ENCODE peak calls at places on chromosomes 3 and 15, in ten cellular contexts. C is stomach, L is H9, G is upper lobe of right lung, X is heart left ventricle, F is left lung, S is right atrium auricular region, Q is left ventricle myocardium inferior, T is IMR-90, P is psoas muscle. I is an unnamed sample.

GRCh38 chr15:88834211-88834812 is 31.1 kb downstream of the ACAN start:
- DNase-seq in C (peak; percentile 37), L (peak; percentile 72), G (no peak), X (peak; percentile 23), F (no peak), S (peak; percentile 71), Q (peak; percentile 40), T (peak; percentile 63), P (peak; percentile 58), I (no peak)

GRCh38 chr15:85646538-85647091 is 148.1 kb downstream of the KLHL25 start:
- DNase-seq in C (no peak), L (no peak), G (no peak), X (no peak), F (no peak), S (no peak), Q (no peak), T (peak; percentile 93), P (no peak), I (no peak)

GRCh38 chr3:140216249-140216648 is 281.3 kb downstream of the CLSTN2 start:
- DNase-seq in C (no peak), L (no peak), G (no peak), X (no peak), F (no peak), S (no peak), Q (no peak), T (no peak), P (no peak), I (no peak)

GRCh38 chr15:71677352-71677751 is 133.0 kb upstream of the NR2E3 start:
- DNase-seq in C (no peak), L (no peak), G (no peak), X (no peak), F (no peak), S (no peak), Q (no peak), T (no peak), P (no peak), I (no peak)

GRCh38 chr15:23055316-23055715 is 15.9 kb upstream of the TUBGCP5 start:
- DNase-seq in C (no peak), L (no peak), G (no peak), X (no peak), F (no peak), S (no peak), Q (no peak), T (no peak), P (no peak), I (no peak)

GRCh38 chr15:36961956-36962355 is 138.4 kb downstream of the MEIS2 start:
- DNase-seq in C (no peak), L (no peak), G (no peak), X (no peak), F (no peak), S (no peak), Q (no peak), T (no peak), P (no peak), I (no peak)

GRCh38 chr3:56389213-56389830 is 78.9 kb downstream of the ERC2 start:
- DNase-seq in C (no peak), L (no peak), G (no peak), X (no peak), F (no peak), S (no peak), Q (no peak), T (no peak), P (no peak), I (no peak)

GRCh38 chr3:27485853-27486252 is 1.7 kb upstream of the SLC4A7 start:
- DNase-seq in C (no peak), L (no peak), G (no peak), X (no peak), F (no peak), S (no peak), Q (no peak), T (no peak), P (no peak), I (no peak)

GRCh38 chr15:67210555-67211168 is 43.8 kb downstream of the AAGAB start:
- DNase-seq in C (no peak), L (no peak), G (no peak), X (no peak), F (no peak), S (no peak), Q (no peak), T (no peak), P (no peak), I (no peak)

DNA sequence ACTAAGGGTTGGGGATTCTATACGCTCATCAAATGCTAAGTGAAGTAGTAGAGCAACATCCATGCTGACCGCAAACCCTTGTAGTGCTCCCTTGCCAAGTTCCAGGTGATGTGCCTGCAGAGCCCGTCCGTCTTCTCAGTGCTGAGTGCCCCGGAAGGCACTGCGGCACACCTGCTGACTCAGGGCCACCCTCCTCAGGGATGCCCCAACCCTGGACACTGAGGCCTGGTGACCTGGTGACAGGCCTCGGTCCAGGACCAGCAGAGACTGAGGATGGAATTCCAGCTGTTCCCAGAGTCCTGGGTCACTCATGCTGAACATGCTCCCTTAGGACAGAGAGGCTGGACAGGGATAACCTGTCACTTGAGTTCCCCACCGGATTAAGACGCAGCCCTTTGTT is 422.5 kb downstream of the OCA2 start:
- DNase-seq in C (no peak), L (no peak), G (no peak), X (no peak), F (no peak), S (no peak), Q (no peak), T (no peak), P (no peak), I (no peak)
- H3K9me3 ChIP-seq in C (no peaks in the 10 kb centered on the region), L (no peaks in the 10 kb centered on the region), G (no peaks in the 10 kb centered on the region), X (no peaks in the 10 kb centered on the region), F (peaks cover 3% of the 10 kb centered on the region), S (no peaks in the 10 kb centered on the region), Q (no peaks in the 10 kb centered on the region), T (peaks cover 41% of the 10 kb centered on the region), P (no peaks in the 10 kb centered on the region), I (no peaks in the 10 kb centered on the region)

GRCh38 chr3:129608087-129608935 is 1.8 kb upstream of the PLXND1 start:
- DNase-seq in C (no peak), L (peak; percentile 80), G (no peak), X (no peak), F (no peak), S (no peak), Q (no peak), T (peak; percentile 69), P (no peak), I (no peak)

GRCh38 chr3:129605593-129606521 is 619 bp downstream of the PLXND1 start:
- DNase-seq in C (peak; percentile 50), L (peak; percentile 58), G (peak; percentile 82), X (no peak), F (peak; percentile 53), S (no peak), Q (peak; percentile 57), T (peak; percentile 51), P (peak; percentile 82), I (no peak)

GRCh38 chr3:129608936-129609590 is 2.6 kb upstream of the PLXND1 start:
- DNase-seq in C (no peak), L (no peak), G (no peak), X (no peak), F (no peak), S (no peak), Q (no peak), T (no peak), P (no peak), I (no peak)

GRCh38 chr3:129606522-129607390 is at the start of gene PLXND1:
- DNase-seq in C (peak; percentile 61), L (peak; percentile 77), G (peak; percentile 91), X (peak; percentile 84), F (peak; percentile 81), S (peak; percentile 89), Q (peak; percentile 85), T (peak; percentile 39), P (peak; percentile 87), I (peak; percentile 82)

GRCh38 chr3:129607391-129608068 is 1.1 kb upstream of the PLXND1 start:
- DNase-seq in C (no peak), L (no peak), G (no peak), X (no peak), F (no peak), S (no peak), Q (no peak), T (no peak), P (no peak), I (no peak)
- H3K27ac ChIP-seq in C (peak overlapping the region; percentile 93), L (no peak overlapping the region), G (peak overlapping the region; percentile 87), X (peak overlapping the region; percentile 89), F (peak overlapping the region; percentile 87), S (peak overlapping the region; percentile 95), Q (peak overlapping the region; percentile 97), T (peak overlapping the region; percentile 81), P (peak overlapping the region; percentile 75), I (peak overlapping the region; percentile 63)

GRCh38 chr15:25239471-25240345 is 199.1 kb downstream of the UBE3A start:
- DNase-seq in C (no peak), L (no peak), G (peak; percentile 42), X (no peak), F (peak; percentile 10), S (no peak), Q (no peak), T (no peak), P (peak; percentile 29), I (peak; percentile 30)

GRCh38 chr15:25240461-25241021 is 198.3 kb downstream of the UBE3A start:
- DNase-seq in C (no peak), L (no peak), G (peak; percentile 53), X (peak; percentile 5), F (peak; percentile 15), S (no peak), Q (peak; percentile 4), T (no peak), P (peak; percentile 18), I (no peak)

GRCh38 chr15:25242166-25242879 is 196.5 kb downstream of the UBE3A start:
- DNase-seq in C (no peak), L (no peak), G (no peak), X (peak; percentile 3), F (peak; percentile 14), S (peak; percentile 32), Q (peak; percentile 2), T (no peak), P (peak; percentile 32), I (peak; percentile 10)

GRCh38 chr15:25242957-25243799 is 195.6 kb downstream of the UBE3A start:
- DNase-seq in C (peak; percentile 17), L (peak; percentile 12), G (peak; percentile 55), X (no peak), F (peak; percentile 20), S (peak; percentile 40), Q (peak; percentile 11), T (no peak), P (peak; percentile 15), I (peak; percentile 2)

DNA sequence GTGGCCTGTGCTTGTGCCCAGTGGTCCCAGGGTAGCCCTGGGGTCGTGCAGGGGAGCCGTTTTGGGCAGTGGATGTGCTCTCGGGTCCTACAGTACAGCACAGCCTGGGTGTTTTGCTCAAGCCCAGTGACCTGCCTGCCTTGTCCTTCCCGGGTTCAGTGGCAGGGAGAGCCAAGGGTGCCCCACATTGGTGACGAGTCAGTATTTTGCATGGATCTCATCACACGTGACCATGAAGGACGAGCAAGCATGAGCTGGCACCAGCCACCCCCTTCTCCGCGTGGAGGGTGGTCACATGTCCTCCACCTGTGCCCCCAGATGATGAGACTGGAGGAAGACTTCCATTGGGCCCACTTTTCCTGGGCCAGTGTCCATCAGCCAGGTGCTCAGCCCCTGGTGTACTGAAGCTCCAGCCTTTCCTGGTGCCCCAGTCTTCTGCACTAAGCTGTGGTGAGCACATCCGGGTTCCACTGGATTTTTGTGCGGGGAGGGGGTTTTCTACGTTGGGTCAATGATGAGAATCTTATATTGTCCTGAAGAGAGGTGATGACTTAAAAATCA is 197.5 kb downstream of the UBE3A start:
- DNase-seq in C (no peak), L (no peak), G (no peak), X (peak; percentile 2), F (no peak), S (no peak), Q (peak; percentile 7), T (no peak), P (peak; percentile 26), I (peak; percentile 40)
- H3K9me3 ChIP-seq in C (peaks cover 5% of the 10 kb centered on the region), L (peaks cover 55% of the 10 kb centered on the region), G (no peaks in the 10 kb centered on the region), X (peaks cover 42% of the 10 kb centered on the region), F (peaks cover 98% of the 10 kb centered on the region), S (no peaks in the 10 kb centered on the region), Q (peaks cover 37% of the 10 kb centered on the region), T (peaks cover 74% of the 10 kb centered on the region), P (no peaks in the 10 kb centered on the region), I (no peaks in the 10 kb centered on the region)

GRCh38 chr3:149247929-149248691 is 26.5 kb upstream of the CP start:
- DNase-seq in C (no peak), L (no peak), G (no peak), X (no peak), F (no peak), S (no peak), Q (no peak), T (peak; percentile 36), P (no peak), I (no peak)
- H3K27ac ChIP-seq in C (peak overlapping the region; percentile 69), L (no peak overlapping the region), G (no peak overlapping the region), X (no peak overlapping the region), F (peak overlapping the region; percentile 37), S (no peak overlapping the region), Q (peak overlapping the region; percentile 34), T (no peak overlapping the region), P (no peak overlapping the region), I (peak overlapping the region; percentile 51)